ENCODE peak calls at places on chromosomes 16 and 17, in four cellular contexts. I is HEK293T, R is GM12878, C is HepG2. X is an unnamed sample.
A peak's percentile ranks its signal among the peaks of the same experiment; 100 is the strongest.

GRCh38 chr17:76736349-76737081 is 616 bp downstream of the SRSF2 start:
- DNase-seq in C (peak; percentile 46), R (no peak), I (peak; percentile 46), X (peak; percentile 75)

GRCh38 chr16:46573008-46573833 is 48.0 kb downstream of the SHCBP1 start:
- DNase-seq in C (peak; percentile 32), R (no peak), I (no peak), X (peak; percentile 38)

GRCh38 chr17:50468120-50469004 is at the start of gene CHAD:
- DNase-seq in C (no peak), R (no peak), I (no peak), X (peak; percentile 39)

GRCh38 chr16:23334950-23335349 is 32.8 kb downstream of the SCNN1B start:
- DNase-seq in C (no peak), R (no peak), I (no peak), X (no peak)

GRCh38 chr16:86377251-86378022 is 132.9 kb upstream of the FOXF1 start:
- DNase-seq in I (no peak), R (no peak), C (no peak), X (no peak)

GRCh38 chr17:67246648-67247415 is 1.8 kb upstream of the HELZ start:
- DNase-seq in C (peak; percentile 97), I (peak; percentile 30), R (peak; percentile 89), X (peak; percentile 45)

GRCh38 chr16:11303405-11304138 is 22.4 kb upstream of the PRM1 start:
- DNase-seq in R (no peak), I (no peak), C (no peak), X (no peak)

GRCh38 chr17:78291944-78292910 is 60.8 kb downstream of the TMEM235 start:
- DNase-seq in R (no peak), C (no peak), I (no peak), X (no peak)

GRCh38 chr17:4304417-4305027 is 40.7 kb upstream of the ANKFY1 start:
- DNase-seq in R (no peak), C (peak; percentile 41), I (peak; percentile 58), X (peak; percentile 66)

GRCh38 chr16:1645914-1646525 is 32.1 kb upstream of the JPT2 start:
- DNase-seq in I (no peak), C (peak; percentile 15), R (no peak), X (peak; percentile 60)

GRCh38 chr16:1172651-1173050 is 19.7 kb downstream of the CACNA1H start:
- DNase-seq in I (no peak), R (no peak), C (no peak), X (no peak)

GRCh38 chr17:18070861-18071340 is 16.8 kb upstream of the DRG2 start:
- DNase-seq in R (no peak), I (peak; percentile 35), C (no peak), X (peak; percentile 69)

GRCh38 chr16:85240982-85241924 is 129.0 kb upstream of the CIBAR2 start:
- DNase-seq in C (no peak), I (no peak), R (no peak), X (no peak)
- TF ChIP-seq TARDBP in C (no peak), I (no peak), R (no peak), X (no peak)

DNA sequence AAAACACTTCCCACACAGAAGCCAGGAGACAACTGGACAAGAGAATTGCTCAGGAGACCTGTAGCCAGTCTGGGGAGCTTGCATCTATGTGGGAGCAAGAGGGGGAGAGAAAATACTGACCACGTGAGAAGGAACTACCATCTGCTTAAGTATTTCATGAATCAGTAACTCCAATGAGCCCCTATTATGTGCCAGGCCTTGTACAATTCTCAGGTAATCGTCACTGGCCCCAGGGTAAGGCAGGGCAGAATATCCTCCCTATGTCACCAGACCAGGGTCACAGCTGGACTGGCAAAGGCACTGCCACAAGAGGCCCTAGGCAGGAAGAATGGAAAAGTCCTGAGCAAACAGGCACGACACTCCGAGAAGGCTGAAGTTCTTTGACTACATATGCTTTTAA is 25.9 kb downstream of the USP7 start:
- DNase-seq in C (no peak), R (no peak), I (no peak), X (no peak)
- TF ChIP-seq TARDBP in C (no peak), R (no peak), I (no peak), X (no peak)

DNA sequence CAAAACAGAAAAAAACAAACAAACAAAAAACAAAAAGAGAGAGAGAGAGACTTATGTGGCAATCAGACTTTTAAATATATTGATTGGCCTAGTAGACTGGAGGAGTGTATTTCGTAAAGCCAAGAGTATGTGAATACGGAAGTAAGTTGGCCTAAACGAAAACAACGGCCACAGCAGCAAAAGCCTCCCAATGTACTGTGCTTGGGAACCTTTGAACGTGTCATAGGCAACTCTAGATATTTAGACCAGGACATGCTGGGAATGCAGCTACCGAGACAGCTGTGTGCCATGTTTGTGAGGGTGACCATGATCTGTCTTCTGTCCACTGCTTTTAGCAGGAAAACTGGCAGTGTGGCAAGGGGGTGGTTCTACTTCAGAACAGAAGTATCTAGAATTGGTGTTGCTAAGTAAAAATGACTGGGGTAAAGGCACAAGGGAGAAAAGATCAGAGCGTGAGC is 7.4 kb downstream of the MAF start:
- DNase-seq in I (no peak), R (no peak), C (no peak), X (no peak)
- TF ChIP-seq TARDBP in I (no peak), R (no peak), C (no peak), X (no peak)

GRCh38 chr17:48577946-48578615 is at the start of gene HOXB4:
- DNase-seq in I (no peak), R (peak; percentile 43), C (no peak), X (peak; percentile 95)
- TF ChIP-seq TARDBP in I (no peak), R (no peak), C (no peak), X (no peak)

GRCh38 chr16:57262841-57263584 is 18.0 kb downstream of the ARL2BP start:
- DNase-seq in I (no peak), C (no peak), R (no peak), X (no peak)
- TF ChIP-seq TARDBP in I (no peak), C (no peak), R (no peak), X (no peak)

GRCh38 chr17:80359422-80360110 is 55.4 kb upstream of the ENDOV start:
- DNase-seq in R (no peak), C (no peak), I (no peak), X (no peak)
- TF ChIP-seq TARDBP in R (no peak), C (no peak), I (no peak), X (no peak)

X was measured in K562.